ENCODE peak calls at places on chromosomes 12 and 14, in eight cellular contexts. J is A172; A is NB4; N is NCI-H1694 treated with DMSO at 0.1 percent for 48 hours; K is amniotic stem cell; F is stimulated activated CD8-positive, alpha-beta memory T cell treated with anti-CD3 and anti-CD28 coated beads, Interleukin-7, amount 100 ng/mL, for 1 hour; U is Daoy; C is islet precursor cell. B is an unnamed sample.

GRCh38 chr14:23542261-23542660 is 9.3 kb downstream of the ZFHX2 start:
- DNase-seq in C (no peak), N (no peak), K (no peak), U (no peak), A (no peak), J (no peak), F (no peak), B (no peak)

GRCh38 chr14:102917469-102918211 is 4.8 kb upstream of the AMN start:
- DNase-seq in F (peak; percentile 12), K (no peak), N (peak; percentile 77), J (no peak), U (peak; percentile 59), C (no peak), A (peak; percentile 68), B (peak; percentile 38)

GRCh38 chr14:68786491-68787234 is 6.2 kb downstream of the ZFP36L1 start:
- DNase-seq in N (no peak), F (no peak), J (peak; percentile 62), K (no peak), U (peak; percentile 74), C (peak; percentile 79), A (no peak), B (no peak)

GRCh38 chr14:93654599-93654998 is 133.7 kb downstream of the PRIMA1 start:
- DNase-seq in N (no peak), U (no peak), K (no peak), A (no peak), C (no peak), J (no peak), F (no peak), B (no peak)

GRCh38 chr14:102258136-102258535 is 46.8 kb downstream of the MOK start:
- DNase-seq in J (no peak), F (no peak), U (no peak), K (no peak), A (no peak), N (no peak), C (no peak), B (no peak)

GRCh38 chr12:100661300-100661951 is 87.9 kb downstream of the GAS2L3 start:
- DNase-seq in N (no peak), U (peak; percentile 51), K (no peak), C (no peak), A (no peak), F (no peak), J (peak; percentile 15), B (no peak)

GRCh38 chr12:47393403-47393790 is 312.4 kb downstream of the RPAP3 start:
- DNase-seq in J (no peak), A (no peak), K (no peak), U (no peak), F (no peak), C (no peak), N (no peak), B (no peak)

GRCh38 chr12:22709292-22709691 is 84.3 kb downstream of the ETNK1 start:
- DNase-seq in A (peak; percentile 56), C (no peak), K (no peak), U (no peak), N (peak; percentile 89), J (peak; percentile 5), F (no peak), B (peak; percentile 54)

GRCh38 chr14:77154421-77154820 is 12.8 kb upstream of the ZDHHC22 start:
- DNase-seq in K (no peak), F (no peak), C (peak; percentile 15), J (no peak), N (peak; percentile 46), A (no peak), U (no peak), B (no peak)

GRCh38 chr12:44296624-44297197 is 460.8 kb downstream of the TMEM117 start:
- DNase-seq in A (no peak), K (no peak), F (no peak), U (no peak), J (no peak), C (no peak), N (no peak), B (no peak)

GRCh38 chr14:103393687-103394626 is 8.7 kb downstream of the MARK3 start:
- DNase-seq in U (no peak), K (no peak), N (peak; percentile 70), A (no peak), C (no peak), F (no peak), J (peak; percentile 26), B (peak; percentile 40)

GRCh38 chr12:48681416-48681737 is 661 bp downstream of the KANSL2 start:
- DNase-seq in N (no peak), U (no peak), F (no peak), A (peak; percentile 63), J (peak; percentile 11), K (no peak), C (no peak), B (peak; percentile 36)

GRCh38 chr14:92534863-92535654 is 21.5 kb downstream of the RIN3 start:
- DNase-seq in F (no peak), N (no peak), J (no peak), U (no peak), C (no peak), A (no peak), K (no peak), B (no peak)

GRCh38 chr12:31324845-31325523 is 966 bp downstream of the SINHCAF start:
- DNase-seq in K (no peak), U (peak; percentile 62), F (no peak), J (peak; percentile 42), N (peak; percentile 37), C (peak; percentile 71), A (peak; percentile 69), B (no peak)

GRCh38 chr12:24754690-24755638 is 193.9 kb downstream of the BCAT1 start:
- DNase-seq in U (peak; percentile 65), K (no peak), A (no peak), N (no peak), C (peak; percentile 66), F (no peak), J (peak; percentile 46), B (no peak)

GRCh38 chr12:108270841-108271126 is 68.3 kb downstream of the CMKLR1 start:
- DNase-seq in J (no peak), A (no peak), K (no peak), U (no peak), N (no peak), C (no peak), F (no peak), B (no peak)

GRCh38 chr12:126726481-126727217 is 1540.3 kb upstream of the TMEM132C start:
- DNase-seq in C (peak; percentile 54), J (no peak), A (no peak), N (no peak), F (no peak), K (no peak), U (no peak), B (no peak)

GRCh38 chr14:65961004-65961403 is 525.2 kb upstream of the CCDC196 start:
- DNase-seq in A (peak; percentile 62), K (no peak), N (peak; percentile 78), J (peak; percentile 13), F (peak; percentile 26), U (peak; percentile 77), C (peak; percentile 76), B (peak; percentile 57)

GRCh38 chr12:6461401-6462233 is 8.9 kb downstream of the VAMP1 start:
- DNase-seq in A (peak; percentile 99), K (no peak), N (no peak), J (peak; percentile 6), C (peak; percentile 52), F (peak; percentile 65), U (peak; percentile 48), B (peak; percentile 89)

GRCh38 chr12:65878540-65878939 is 54.3 kb downstream of the HMGA2 start:
- DNase-seq in A (no peak), C (peak; percentile 94), N (no peak), J (peak; percentile 35), K (no peak), F (no peak), U (no peak), B (no peak)

GRCh38 chr12:117143008-117143532 is 43.9 kb upstream of the TESC start:
- DNase-seq in N (no peak), J (no peak), F (no peak), A (no peak), C (no peak), K (no peak), U (no peak), B (no peak)

GRCh38 chr14:55913324-55914035 is 204.7 kb upstream of the PELI2 start:
- DNase-seq in K (peak; percentile 3), J (no peak), N (no peak), A (no peak), C (no peak), U (peak; percentile 37), F (no peak), B (no peak)

GRCh38 chr12:120119395-120119973 is 2.9 kb upstream of the RAB35 start:
- DNase-seq in K (peak; percentile 20), N (no peak), C (no peak), J (peak; percentile 51), U (peak; percentile 47), F (no peak), A (no peak), B (no peak)

GRCh38 chr12:48454675-48455074 is 17.7 kb upstream of the ANP32D start:
- DNase-seq in K (no peak), N (no peak), U (peak; percentile 7), C (no peak), A (peak; percentile 45), J (peak; percentile 35), F (no peak), B (peak; percentile 74)

GRCh38 chr12:104304261-104305004 is 894 bp downstream of the EID3 start:
- DNase-seq in K (no peak), U (no peak), C (no peak), A (no peak), J (no peak), F (no peak), N (no peak), B (no peak)

GRCh38 chr12:111084605-111085004 is 164.2 kb upstream of the MYL2 start:
- DNase-seq in K (no peak), C (no peak), J (no peak), F (no peak), A (no peak), U (no peak), N (no peak), B (no peak)

GRCh38 chr14:82366803-82367202 is 833.1 kb upstream of the SEL1L start:
- DNase-seq in F (no peak), U (no peak), A (peak; percentile 4), C (no peak), J (no peak), K (no peak), N (no peak), B (no peak)

GRCh38 chr14:52012635-52013034 is 23.3 kb downstream of the RTRAF start:
- DNase-seq in N (no peak), A (peak; percentile 51), K (no peak), F (no peak), C (no peak), J (no peak), U (peak; percentile 21), B (no peak)

GRCh38 chr12:106227641-106228319 is 20.0 kb downstream of the CKAP4 start:
- DNase-seq in U (peak; percentile 37), J (peak; percentile 19), A (peak; percentile 55), F (no peak), C (peak; percentile 58), N (no peak), K (no peak), B (no peak)

GRCh38 chr14:23727566-23728335 is 91.6 kb downstream of the DHRS2 start:
- DNase-seq in N (peak; percentile 19), K (no peak), J (peak; percentile 47), U (peak; percentile 59), A (peak; percentile 60), C (peak; percentile 88), F (no peak), B (peak; percentile 74)

GRCh38 chr14:34693228-34693939 is 21.0 kb downstream of the CFL2 start:
- DNase-seq in A (peak; percentile 14), F (no peak), U (peak; percentile 21), J (peak; percentile 18), C (peak; percentile 61), N (no peak), K (no peak), B (no peak)

GRCh38 chr12:52523825-52524224 is 3.6 kb upstream of the KRT5 start:
- DNase-seq in F (no peak), A (no peak), U (no peak), N (no peak), C (peak; percentile 53), K (no peak), J (peak; percentile 58), B (no peak)

GRCh38 chr14:96625436-96625945 is 123.3 kb downstream of the PAPOLA start:
- DNase-seq in N (no peak), U (no peak), C (peak; percentile 47), A (no peak), F (no peak), J (no peak), K (no peak), B (no peak)

GRCh38 chr12:19915392-19916192 is 452.7 kb upstream of the PDE3A start:
- DNase-seq in K (peak; percentile 32), A (peak; percentile 60), F (no peak), J (peak; percentile 16), N (peak; percentile 70), C (no peak), U (peak; percentile 4), B (peak; percentile 21)

B was measured in Kasumi-1.